ENCODE peak calls at places on chromosomes 2 and 18, in eight cellular contexts. One of them, this sample, is unnamed.

GRCh38 chr2:150526827-150527226 is 39.4 kb upstream of the RND3 start:
- DNase-seq in pancreas: no peak
- DNase-seq in cardiac muscle cell: peak
- DNase-seq in GM23338: peak
- DNase-seq in tibial nerve: no peak
- DNase-seq in tibial artery: no peak
- DNase-seq in H9: no peak
- DNase-seq in lung: no peak
- DNase-seq in this sample: no peak

GRCh38 chr18:44679912-44680270 is 797 bp upstream of the SETBP1 start:
- DNase-seq in cardiac muscle cell: peak
- DNase-seq in GM23338: peak
- DNase-seq in tibial nerve: peak
- DNase-seq in lung: no peak
- DNase-seq in H9: peak
- DNase-seq in tibial artery: peak
- DNase-seq in pancreas: peak
- DNase-seq in this sample: peak

GRCh38 chr2:45006942-45007287 is 2.3 kb downstream of the SIX2 start:
- DNase-seq in tibial nerve: no peak
- DNase-seq in lung: no peak
- DNase-seq in pancreas: no peak
- DNase-seq in GM23338: no peak
- DNase-seq in H9: no peak
- DNase-seq in tibial artery: no peak
- DNase-seq in cardiac muscle cell: no peak
- DNase-seq in this sample: no peak

GRCh38 chr2:236054125-236054524 is 114.1 kb downstream of the GBX2 start:
- DNase-seq in tibial nerve: peak
- DNase-seq in lung: no peak
- DNase-seq in cardiac muscle cell: no peak
- DNase-seq in tibial artery: no peak
- DNase-seq in pancreas: no peak
- DNase-seq in GM23338: no peak
- DNase-seq in H9: no peak
- DNase-seq in this sample: no peak

GRCh38 chr2:135299656-135300244 is 231.3 kb downstream of the ZRANB3 start:
- DNase-seq in lung: no peak
- DNase-seq in cardiac muscle cell: peak
- DNase-seq in tibial nerve: no peak
- DNase-seq in tibial artery: no peak
- DNase-seq in pancreas: no peak
- DNase-seq in GM23338: no peak
- DNase-seq in H9: no peak
- DNase-seq in this sample: no peak

GRCh38 chr2:19361325-19361990 is 3.0 kb upstream of the OSR1 start:
- DNase-seq in tibial artery: no peak
- DNase-seq in GM23338: peak
- DNase-seq in pancreas: peak
- DNase-seq in cardiac muscle cell: peak
- DNase-seq in H9: peak
- DNase-seq in tibial nerve: no peak
- DNase-seq in lung: no peak
- DNase-seq in this sample: no peak

GRCh38 chr2:129462349-129462748 is 517.1 kb upstream of the RAB6C start:
- DNase-seq in pancreas: no peak
- DNase-seq in lung: no peak
- DNase-seq in GM23338: no peak
- DNase-seq in H9: no peak
- DNase-seq in cardiac muscle cell: no peak
- DNase-seq in tibial nerve: no peak
- DNase-seq in tibial artery: no peak
- DNase-seq in this sample: no peak

GRCh38 chr2:71898375-71898774 is 249.3 kb downstream of the CYP26B1 start:
- DNase-seq in cardiac muscle cell: no peak
- DNase-seq in tibial artery: no peak
- DNase-seq in tibial nerve: no peak
- DNase-seq in pancreas: no peak
- DNase-seq in GM23338: no peak
- DNase-seq in H9: no peak
- DNase-seq in lung: no peak
- DNase-seq in this sample: no peak

GRCh38 chr2:119142822-119143221 is 15.7 kb downstream of the C1QL2 start:
- DNase-seq in pancreas: peak
- DNase-seq in tibial nerve: no peak
- DNase-seq in H9: no peak
- DNase-seq in GM23338: no peak
- DNase-seq in lung: peak
- DNase-seq in tibial artery: no peak
- DNase-seq in cardiac muscle cell: no peak
- DNase-seq in this sample: peak

GRCh38 chr2:9961014-9961413 is 9.5 kb downstream of the GRHL1 start:
- DNase-seq in tibial artery: no peak
- DNase-seq in lung: no peak
- DNase-seq in GM23338: no peak
- DNase-seq in cardiac muscle cell: no peak
- DNase-seq in pancreas: no peak
- DNase-seq in tibial nerve: no peak
- DNase-seq in H9: no peak
- DNase-seq in this sample: no peak

GRCh38 chr18:62814114-62814759 is 98.9 kb downstream of the PHLPP1 start:
- DNase-seq in cardiac muscle cell: peak
- DNase-seq in lung: no peak
- DNase-seq in tibial artery: no peak
- DNase-seq in tibial nerve: no peak
- DNase-seq in pancreas: no peak
- DNase-seq in H9: no peak
- DNase-seq in GM23338: no peak
- DNase-seq in this sample: no peak

GRCh38 chr2:45973426-45973825 is 322.0 kb downstream of the PRKCE start:
- DNase-seq in pancreas: no peak
- DNase-seq in tibial artery: no peak
- DNase-seq in H9: no peak
- DNase-seq in cardiac muscle cell: no peak
- DNase-seq in tibial nerve: no peak
- DNase-seq in lung: no peak
- DNase-seq in GM23338: no peak
- DNase-seq in this sample: no peak

GRCh38 chr18:33184178-33184577 is 256.3 kb downstream of the CCDC178 start:
- DNase-seq in H9: no peak
- DNase-seq in GM23338: no peak
- DNase-seq in tibial nerve: no peak
- DNase-seq in lung: no peak
- DNase-seq in tibial artery: no peak
- DNase-seq in pancreas: no peak
- DNase-seq in cardiac muscle cell: peak
- DNase-seq in this sample: no peak

GRCh38 chr18:59231877-59232276 is 11.9 kb downstream of the GRP start:
- DNase-seq in tibial artery: no peak
- DNase-seq in lung: no peak
- DNase-seq in tibial nerve: no peak
- DNase-seq in H9: no peak
- DNase-seq in pancreas: no peak
- DNase-seq in cardiac muscle cell: no peak
- DNase-seq in GM23338: no peak
- DNase-seq in this sample: no peak

GRCh38 chr18:59231157-59231556 is 11.2 kb downstream of the GRP start:
- DNase-seq in GM23338: no peak
- DNase-seq in tibial nerve: no peak
- DNase-seq in H9: no peak
- DNase-seq in tibial artery: no peak
- DNase-seq in pancreas: no peak
- DNase-seq in cardiac muscle cell: no peak
- DNase-seq in lung: no peak
- DNase-seq in this sample: peak

GRCh38 chr18:59229191-59229590 is 9.2 kb downstream of the GRP start:
- DNase-seq in H9: no peak
- DNase-seq in cardiac muscle cell: no peak
- DNase-seq in tibial nerve: no peak
- DNase-seq in GM23338: no peak
- DNase-seq in lung: no peak
- DNase-seq in tibial artery: no peak
- DNase-seq in pancreas: no peak
- DNase-seq in this sample: no peak

GRCh38 chr18:59229681-59230443 is 9.9 kb downstream of the GRP start:
- DNase-seq in pancreas: no peak
- DNase-seq in lung: no peak
- DNase-seq in tibial nerve: no peak
- DNase-seq in H9: no peak
- DNase-seq in GM23338: no peak
- DNase-seq in cardiac muscle cell: no peak
- DNase-seq in tibial artery: no peak
- DNase-seq in this sample: peak

GRCh38 chr18:59228361-59228760 is 8.4 kb downstream of the GRP start:
- DNase-seq in cardiac muscle cell: no peak
- DNase-seq in lung: no peak
- DNase-seq in pancreas: no peak
- DNase-seq in tibial nerve: no peak
- DNase-seq in tibial artery: no peak
- DNase-seq in GM23338: no peak
- DNase-seq in H9: no peak
- DNase-seq in this sample: no peak
- H3K27ac ChIP-seq in cardiac muscle cell: no peak
- H3K27ac ChIP-seq in lung: no peak
- H3K27ac ChIP-seq in pancreas: no peak
- H3K27ac ChIP-seq in tibial nerve: no peak
- H3K27ac ChIP-seq in tibial artery: no peak
- H3K27ac ChIP-seq in GM23338: no peak
- H3K27ac ChIP-seq in H9: no peak
- H3K27ac ChIP-seq in this sample: no peak

GRCh38 chr2:177817300-177817699 is 255.3 kb downstream of the PDE11A start:
- DNase-seq in tibial nerve: no peak
- DNase-seq in H9: no peak
- DNase-seq in cardiac muscle cell: no peak
- DNase-seq in pancreas: no peak
- DNase-seq in tibial artery: no peak
- DNase-seq in lung: no peak
- DNase-seq in GM23338: no peak
- DNase-seq in this sample: no peak

GRCh38 chr2:177808984-177809809 is 263.4 kb downstream of the PDE11A start:
- DNase-seq in tibial artery: no peak
- DNase-seq in cardiac muscle cell: no peak
- DNase-seq in tibial nerve: no peak
- DNase-seq in pancreas: no peak
- DNase-seq in H9: no peak
- DNase-seq in GM23338: no peak
- DNase-seq in lung: no peak
- DNase-seq in this sample: no peak

GRCh38 chr2:177816740-177817139 is 255.8 kb downstream of the PDE11A start:
- DNase-seq in GM23338: no peak
- DNase-seq in pancreas: no peak
- DNase-seq in lung: no peak
- DNase-seq in tibial nerve: no peak
- DNase-seq in cardiac muscle cell: no peak
- DNase-seq in H9: no peak
- DNase-seq in tibial artery: no peak
- DNase-seq in this sample: no peak

GRCh38 chr2:177818412-177818811 is 254.2 kb downstream of the PDE11A start:
- DNase-seq in tibial artery: no peak
- DNase-seq in GM23338: no peak
- DNase-seq in H9: no peak
- DNase-seq in tibial nerve: no peak
- DNase-seq in lung: no peak
- DNase-seq in pancreas: no peak
- DNase-seq in cardiac muscle cell: no peak
- DNase-seq in this sample: no peak

GRCh38 chr2:177812713-177813396 is 259.7 kb downstream of the PDE11A start:
- DNase-seq in GM23338: peak
- DNase-seq in H9: no peak
- DNase-seq in tibial artery: no peak
- DNase-seq in cardiac muscle cell: no peak
- DNase-seq in lung: no peak
- DNase-seq in pancreas: no peak
- DNase-seq in tibial nerve: no peak
- DNase-seq in this sample: no peak
- TF ChIP-seq CTCF in GM23338: no peak
- TF ChIP-seq CTCF in H9: peak
- TF ChIP-seq CTCF in tibial artery: no peak
- TF ChIP-seq CTCF in cardiac muscle cell: no peak
- TF ChIP-seq CTCF in lung: no peak
- TF ChIP-seq CTCF in pancreas: no peak
- TF ChIP-seq CTCF in tibial nerve: no peak
- TF ChIP-seq CTCF in this sample: no peak

GRCh38 chr2:390959-391358 is 103.1 kb upstream of the ALKAL2 start:
- DNase-seq in pancreas: no peak
- DNase-seq in GM23338: no peak
- DNase-seq in tibial artery: no peak
- DNase-seq in tibial nerve: no peak
- DNase-seq in H9: no peak
- DNase-seq in cardiac muscle cell: no peak
- DNase-seq in lung: no peak
- DNase-seq in this sample: no peak

GRCh38 chr2:391658-392170 is 103.8 kb upstream of the ALKAL2 start:
- DNase-seq in lung: no peak
- DNase-seq in cardiac muscle cell: no peak
- DNase-seq in GM23338: no peak
- DNase-seq in pancreas: no peak
- DNase-seq in tibial artery: no peak
- DNase-seq in H9: no peak
- DNase-seq in tibial nerve: no peak
- DNase-seq in this sample: no peak

GRCh38 chr2:392181-392920 is 104.5 kb upstream of the ALKAL2 start:
- DNase-seq in cardiac muscle cell: no peak
- DNase-seq in GM23338: no peak
- DNase-seq in lung: peak
- DNase-seq in H9: no peak
- DNase-seq in tibial artery: no peak
- DNase-seq in pancreas: no peak
- DNase-seq in tibial nerve: no peak
- DNase-seq in this sample: no peak

GRCh38 chr2:393711-394696 is 106.1 kb upstream of the ALKAL2 start:
- DNase-seq in tibial nerve: no peak
- DNase-seq in tibial artery: no peak
- DNase-seq in cardiac muscle cell: no peak
- DNase-seq in GM23338: peak
- DNase-seq in lung: no peak
- DNase-seq in pancreas: no peak
- DNase-seq in H9: no peak
- DNase-seq in this sample: peak

DNA sequence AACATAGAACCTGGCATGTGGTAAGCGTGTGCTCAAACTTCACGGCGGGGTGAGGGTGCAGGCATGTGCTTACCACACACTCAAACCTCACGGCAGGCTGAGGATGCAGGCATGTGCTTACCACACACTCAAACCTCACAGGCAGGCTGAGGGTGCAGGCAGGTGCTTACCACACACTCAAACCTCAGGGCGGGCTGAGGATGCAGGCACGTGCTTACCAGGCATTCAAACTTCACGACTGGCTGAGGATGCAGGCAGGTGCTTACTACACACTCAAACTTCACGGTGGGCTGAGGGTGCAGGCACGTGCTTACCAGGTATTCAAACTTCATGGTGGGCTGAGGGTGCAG is 105.0 kb upstream of the ALKAL2 start:
- DNase-seq in cardiac muscle cell: no peak
- DNase-seq in pancreas: no peak
- DNase-seq in GM23338: no peak
- DNase-seq in tibial nerve: no peak
- DNase-seq in lung: no peak
- DNase-seq in tibial artery: no peak
- DNase-seq in H9: no peak
- DNase-seq in this sample: no peak
- H3K27ac ChIP-seq in cardiac muscle cell: no peak
- H3K27ac ChIP-seq in pancreas: no peak
- H3K27ac ChIP-seq in GM23338: no peak
- H3K27ac ChIP-seq in tibial nerve: no peak
- H3K27ac ChIP-seq in lung: no peak
- H3K27ac ChIP-seq in tibial artery: no peak
- H3K27ac ChIP-seq in H9: no peak
- H3K27ac ChIP-seq in this sample: no peak

GRCh38 chr2:105888625-105889024 is 143.9 kb downstream of the NCK2 start:
- DNase-seq in tibial artery: no peak
- DNase-seq in lung: no peak
- DNase-seq in cardiac muscle cell: no peak
- DNase-seq in GM23338: peak
- DNase-seq in H9: no peak
- DNase-seq in pancreas: no peak
- DNase-seq in tibial nerve: no peak
- DNase-seq in this sample: no peak
- TF ChIP-seq CTCF in tibial artery: no peak
- TF ChIP-seq CTCF in lung: no peak
- TF ChIP-seq CTCF in cardiac muscle cell: no peak
- TF ChIP-seq CTCF in GM23338: peak
- TF ChIP-seq CTCF in H9: peak
- TF ChIP-seq CTCF in pancreas: no peak
- TF ChIP-seq CTCF in tibial nerve: no peak
- TF ChIP-seq CTCF in this sample: no peak

This sample was measured in dorsolateral prefrontal cortex.